ENCODE peak calls at places on chromosomes 5 and 9, in five cellular contexts. I is sigmoid colon, N is Calu3, U is left ventricle myocardium inferior, G is lower lobe of right lung. L is an unnamed sample.

GRCh38 chr5:27652505-27652904 is 614.1 kb upstream of the CDH9 start:
- DNase-seq in G (no peak), N (no peak), U (no peak), I (no peak), L (no peak)

GRCh38 chr5:51382759-51383493 is at the start of gene ISL1:
- DNase-seq in U (no peak), N (peak; percentile 88), I (peak; percentile 90), G (peak; percentile 56), L (peak; percentile 74)

GRCh38 chr5:154968953-154969352 is 28.1 kb downstream of the MRPL22 start:
- DNase-seq in I (no peak), U (no peak), N (no peak), G (no peak), L (no peak)

GRCh38 chr9:113143432-113144227 is 7.2 kb upstream of the SLC31A2 start:
- DNase-seq in U (no peak), G (no peak), I (no peak), N (no peak), L (no peak)

GRCh38 chr5:52961238-52961637 is 27.9 kb upstream of the ITGA2 start:
- DNase-seq in I (no peak), N (no peak), U (no peak), G (no peak), L (no peak)

GRCh38 chr5:62692946-62693713 is 114.5 kb downstream of the LRRC70 start:
- DNase-seq in U (no peak), N (no peak), I (no peak), G (no peak), L (no peak)

GRCh38 chr9:74942801-74943200 is 9.9 kb downstream of the C9orf40 start:
- DNase-seq in G (no peak), U (no peak), N (no peak), I (no peak), L (no peak)

GRCh38 chr5:10704949-10705621 is 55.9 kb downstream of the DAP start:
- DNase-seq in I (no peak), N (peak; percentile 6), U (no peak), G (no peak), L (no peak)

GRCh38 chr5:13359326-13359725 is 585.2 kb downstream of the DNAH5 start:
- DNase-seq in U (no peak), G (no peak), I (no peak), N (no peak), L (no peak)

GRCh38 chr9:28956111-28956880 is 1383.0 kb upstream of the C9orf72 start:
- DNase-seq in I (no peak), U (no peak), N (no peak), G (no peak), L (no peak)

GRCh38 chr5:112614986-112615385 is 122.7 kb upstream of the APC start:
- DNase-seq in U (no peak), I (no peak), G (no peak), N (no peak), L (no peak)

GRCh38 chr5:1405539-1406530 is 39.4 kb downstream of the SLC6A3 start:
- DNase-seq in I (peak; percentile 55), U (peak; percentile 5), N (no peak), G (peak; percentile 32), L (peak; percentile 62)

GRCh38 chr9:24738421-24738961 is 192.8 kb upstream of the IZUMO3 start:
- DNase-seq in G (no peak), I (no peak), N (no peak), U (no peak), L (peak; percentile 53)

GRCh38 chr9:124179196-124180071 is 78.3 kb upstream of the NEK6 start:
- DNase-seq in U (no peak), G (no peak), I (no peak), N (no peak), L (no peak)

GRCh38 chr5:65062684-65063083 is 294.0 kb downstream of the CWC27 start:
- DNase-seq in U (no peak), N (no peak), G (no peak), I (peak; percentile 76), L (no peak)

GRCh38 chr9:83537331-83538171 is 650 bp downstream of the FRMD3 start:
- DNase-seq in N (no peak), U (peak; percentile 26), G (no peak), I (no peak), L (no peak)

GRCh38 chr5:36177715-36178556 is 26.0 kb downstream of the SKP2 start:
- DNase-seq in U (no peak), N (no peak), I (no peak), G (no peak), L (no peak)

GRCh38 chr5:36389245-36389644 is 87.5 kb upstream of the RANBP3L start:
- DNase-seq in G (no peak), N (no peak), I (peak; percentile 69), U (no peak), L (no peak)

GRCh38 chr5:167945542-167946384 is 345.7 kb upstream of the WWC1 start:
- DNase-seq in U (peak; percentile 46), I (no peak), N (no peak), G (no peak), L (no peak)

GRCh38 chr9:28389411-28389810 is 816.1 kb upstream of the C9orf72 start:
- DNase-seq in G (no peak), U (no peak), I (no peak), N (no peak), L (no peak)

GRCh38 chr5:149999359-149999758 is 1.1 kb downstream of the TIGD6 start:
- DNase-seq in N (no peak), G (no peak), U (no peak), I (no peak), L (no peak)

GRCh38 chr9:107325842-107326241 is 42.8 kb downstream of the RAD23B start:
- DNase-seq in I (no peak), N (no peak), G (no peak), U (no peak), L (no peak)

GRCh38 chr5:59856324-59856723 is 37.2 kb downstream of the PDE4D start:
- DNase-seq in N (no peak), U (no peak), I (no peak), G (no peak), L (no peak)

GRCh38 chr5:119355636-119356383 is at the start of gene TNFAIP8:
- DNase-seq in I (peak; percentile 77), U (peak; percentile 62), G (peak; percentile 76), N (peak; percentile 69), L (peak; percentile 87)

GRCh38 chr5:115450741-115451140 is 93.8 kb downstream of the FEM1C start:
- DNase-seq in I (no peak), N (no peak), G (no peak), U (no peak), L (no peak)

GRCh38 chr5:178522361-178522760 is 67.8 kb downstream of the COL23A1 start:
- DNase-seq in U (no peak), I (peak; percentile 12), G (no peak), N (no peak), L (no peak)

GRCh38 chr5:79305706-79306105 is 69.8 kb downstream of the JMY start:
- DNase-seq in N (no peak), U (no peak), G (no peak), I (no peak), L (no peak)

GRCh38 chr5:93598997-93599371 is 16.0 kb downstream of the NR2F1 start:
- DNase-seq in N (no peak), G (no peak), U (no peak), I (no peak), L (no peak)

GRCh38 chr9:504921-505821 is 290.5 kb downstream of the DOCK8 start:
- DNase-seq in U (peak; percentile 29), G (peak; percentile 55), I (peak; percentile 71), N (peak; percentile 13), L (peak; percentile 71)

GRCh38 chr5:108672639-108673038 is 75.1 kb upstream of the FER start:
- DNase-seq in U (no peak), G (no peak), N (no peak), I (no peak), L (no peak)

GRCh38 chr5:160315968-160316367 is 3.6 kb upstream of the CCNJL start:
- DNase-seq in U (no peak), G (no peak), I (no peak), N (peak; percentile 82), L (no peak)

GRCh38 chr9:7320139-7320538 is 479.4 kb downstream of the DMAC1 start:
- DNase-seq in N (no peak), G (no peak), U (no peak), I (no peak), L (no peak)

GRCh38 chr9:115198018-115198417 is 80.1 kb upstream of the TNC start:
- DNase-seq in G (peak; percentile 39), N (no peak), U (peak; percentile 28), I (peak; percentile 87), L (no peak)

L was measured in upper lobe of right lung.